ENCODE peak calls at places on chromosome 15, in four cellular contexts. F is H1, O is GM12878, Y is SK-N-SH. T is an unnamed sample.

GRCh38 chr15:67715166-67715565 is 110.1 kb upstream of the SKOR1 start:
- DNase-seq in F (no peak), O (no peak), Y (no peak), T (no peak)

GRCh38 chr15:88241060-88241459 is 15.5 kb downstream of the NTRK3 start:
- DNase-seq in F (no peak), O (no peak), Y (no peak), T (no peak)

GRCh38 chr15:83709246-83709645 is 55.3 kb downstream of the ADAMTSL3 start:
- DNase-seq in F (no peak), O (no peak), Y (no peak), T (no peak)

GRCh38 chr15:57680021-57680420 is 26.5 kb upstream of the POLR2M start:
- DNase-seq in F (no peak), O (no peak), Y (no peak), T (no peak)

GRCh38 chr15:42730135-42730534 is 6.8 kb downstream of the CDAN1 start:
- DNase-seq in F (no peak), O (no peak), Y (peak), T (no peak)

GRCh38 chr15:22902578-22902977 is 64.1 kb downstream of the NIPA2 start:
- DNase-seq in F (no peak), O (no peak), Y (no peak), T (no peak)

GRCh38 chr15:52784799-52785671 is 5.1 kb downstream of the ONECUT1 start:
- DNase-seq in F (peak), O (no peak), Y (no peak), T (no peak)

GRCh38 chr15:70358011-70358819 is 260.5 kb upstream of the TLE3 start:
- DNase-seq in F (no peak), O (no peak), Y (no peak), T (no peak)

GRCh38 chr15:92392462-92392861 is 1.2 kb upstream of the ST8SIA2 start:
- DNase-seq in F (peak), O (no peak), Y (no peak), T (no peak)

GRCh38 chr15:29945943-29946591 is 123.8 kb upstream of the TJP1 start:
- DNase-seq in F (no peak), O (no peak), Y (no peak), T (no peak)

DNA sequence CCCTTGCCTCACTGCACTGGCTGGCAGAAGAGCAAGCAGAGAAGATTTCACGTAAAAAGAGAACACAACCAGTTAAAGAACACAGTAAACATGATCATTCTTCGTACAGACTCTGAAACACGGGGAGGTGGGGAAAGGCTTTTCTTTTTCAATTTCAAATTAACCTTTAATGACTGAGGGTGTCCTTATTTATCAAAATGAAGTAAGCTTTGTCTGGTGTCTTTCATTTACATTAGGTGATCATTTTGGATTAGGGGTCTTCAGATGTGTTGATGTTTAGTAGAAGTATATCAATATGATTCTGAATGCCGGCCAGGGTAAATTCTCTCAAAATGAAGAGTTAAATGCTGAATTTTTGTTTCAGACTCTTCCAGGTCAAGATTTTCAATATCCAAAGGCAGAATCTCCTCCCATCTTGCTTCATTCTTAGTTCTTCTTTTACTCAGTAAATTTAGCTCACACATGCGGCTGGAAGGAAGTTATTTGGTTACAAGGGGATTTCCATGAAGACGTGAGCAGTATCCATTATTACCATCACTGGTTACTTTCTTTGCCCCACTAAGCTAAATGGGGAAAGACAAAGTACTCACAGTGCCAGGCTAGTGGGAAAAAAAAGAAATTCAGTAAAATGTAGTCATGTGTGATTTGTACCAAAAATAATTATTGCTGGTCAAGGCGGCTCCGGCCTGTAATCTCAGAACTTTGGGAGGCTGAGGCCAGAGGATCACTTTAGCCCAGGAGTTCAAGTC is 272.2 kb upstream of the NR2F2 start:
- DNase-seq in F (no peak), O (peak), Y (no peak), T (no peak)
- TF ChIP-seq JUND in F (no peak), O (no peak), Y (no peak), T (no peak)

GRCh38 chr15:74784426-74784825 is 2.5 kb downstream of the CSK start:
- DNase-seq in F (no peak), O (no peak), Y (no peak), T (no peak)

GRCh38 chr15:74783808-74784175 is 1.9 kb downstream of the CSK start:
- DNase-seq in F (no peak), O (no peak), Y (no peak), T (no peak)

GRCh38 chr15:74782596-74783071 is 754 bp downstream of the CSK start:
- DNase-seq in F (no peak), O (no peak), Y (no peak), T (no peak)

GRCh38 chr15:74781673-74782595 is at the start of gene CSK:
- DNase-seq in F (peak), O (no peak), Y (peak), T (peak)

GRCh38 chr15:74783072-74783807 is 1.4 kb downstream of the CSK start:
- DNase-seq in F (no peak), O (no peak), Y (peak), T (no peak)
- TF ChIP-seq JUND in F (no peak), O (no peak), Y (no peak), T (no peak)

DNA sequence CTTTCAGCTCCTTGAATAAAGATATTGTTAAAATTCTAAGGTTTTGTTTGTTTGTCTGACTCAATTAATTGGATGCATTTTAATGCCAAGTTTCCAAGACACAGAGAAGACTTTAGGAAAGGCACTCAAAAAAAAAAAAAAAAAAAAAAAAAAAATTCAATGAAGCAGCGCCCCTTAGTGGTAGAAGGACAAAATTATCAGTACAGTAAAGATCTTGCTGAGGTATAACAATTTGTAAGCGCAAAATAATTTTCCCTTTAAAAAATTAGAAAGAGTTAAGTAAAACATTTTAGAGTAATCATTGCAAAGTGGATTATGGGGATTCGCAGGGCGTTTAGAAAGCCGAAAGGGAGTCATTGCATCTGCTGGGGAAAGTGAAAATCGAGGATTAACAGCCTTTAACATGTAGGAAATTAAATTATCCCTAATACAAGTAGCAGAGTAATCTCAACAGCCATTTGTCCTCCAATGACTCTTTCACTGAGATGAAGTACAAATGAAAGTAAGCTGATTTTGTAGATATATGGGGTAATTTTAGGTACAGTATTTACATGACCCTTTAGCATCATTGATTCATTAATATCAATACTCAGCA is 5.8 kb upstream of the DIS3L start:
- DNase-seq in F (no peak), O (no peak), Y (peak), T (no peak)
- TF ChIP-seq JUND in F (no peak), O (no peak), Y (no peak), T (no peak)

DNA sequence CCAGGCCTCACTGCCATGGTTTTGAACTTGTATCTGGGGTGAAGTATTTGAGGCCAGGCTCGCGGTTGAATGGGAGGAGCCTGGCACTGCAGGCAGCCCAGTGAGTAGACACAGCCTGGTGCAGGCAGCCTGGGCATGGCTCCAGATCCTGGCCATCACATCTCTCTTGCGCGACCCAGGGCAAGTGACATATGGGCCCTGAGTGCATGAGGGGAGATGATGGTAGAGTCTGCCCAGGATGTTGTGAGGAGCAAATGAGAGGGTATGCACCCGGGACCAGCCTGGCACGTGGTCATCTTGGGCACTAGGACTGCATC is 103.5 kb downstream of the TBC1D2B start:
- DNase-seq in F (peak), O (no peak), Y (peak), T (no peak)
- TF ChIP-seq JUND in F (no peak), O (no peak), Y (no peak), T (no peak)

GRCh38 chr15:46701347-46701746 is 1016.0 kb upstream of the SEMA6D start:
- DNase-seq in F (no peak), O (no peak), Y (no peak), T (no peak)

GRCh38 chr15:46707452-46707851 is 1009.9 kb upstream of the SEMA6D start:
- DNase-seq in F (no peak), O (no peak), Y (no peak), T (no peak)

GRCh38 chr15:46708226-46708625 is 1009.1 kb upstream of the SEMA6D start:
- DNase-seq in F (no peak), O (no peak), Y (no peak), T (no peak)

GRCh38 chr15:46703352-46703861 is 1013.9 kb upstream of the SEMA6D start:
- DNase-seq in F (no peak), O (peak), Y (no peak), T (no peak)

GRCh38 chr15:46703871-46704637 is 1013.3 kb upstream of the SEMA6D start:
- DNase-seq in F (no peak), O (peak), Y (no peak), T (no peak)
- TF ChIP-seq JUND in F (no peak), O (no peak), Y (no peak), T (no peak)

DNA sequence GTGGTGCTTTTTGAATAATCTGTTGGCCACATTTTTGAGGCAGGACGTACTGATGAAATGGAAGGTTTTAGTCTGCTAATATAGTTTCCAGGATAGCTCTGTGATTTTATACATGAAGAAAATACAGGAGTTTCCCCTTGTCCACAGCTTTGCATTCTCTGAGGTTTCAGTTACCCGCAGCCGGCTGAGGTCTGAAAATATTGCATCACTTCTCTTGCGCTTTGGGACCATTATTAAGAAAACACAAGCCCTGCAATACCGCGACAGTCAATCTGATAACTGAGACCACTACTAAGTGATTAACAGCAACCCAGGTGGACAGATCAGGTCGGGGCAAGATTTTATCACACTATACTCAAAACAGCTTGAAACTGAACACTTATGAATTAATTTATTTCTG is 33.0 kb downstream of the BLM start:
- DNase-seq in F (no peak), O (no peak), Y (no peak), T (no peak)
- TF ChIP-seq JUND in F (no peak), O (no peak), Y (no peak), T (no peak)

GRCh38 chr15:51046799-51047449 is 47.8 kb downstream of the TNFAIP8L3 start:
- DNase-seq in F (no peak), O (no peak), Y (no peak), T (no peak)
- TF ChIP-seq JUND in F (no peak), O (no peak), Y (no peak), T (no peak)